ENCODE peak calls at places on chromosomes 3 and 15, in nine cellular contexts. D is upper lobe of right lung; B is CD8-positive, alpha-beta memory T cell; C is adrenal gland; T is heart right ventricle; H is pancreas; R is cardiac muscle cell; E is ovary; G is heart left ventricle. M is an unnamed sample. For H3K4me1, H3K9me3 and H3K36me3, the result is how much of the 10 kb centered on the place peaks cover.

GRCh38 chr3:195096053-195096452 is 174.9 kb downstream of the XXYLT1 start:
- DNase-seq in D (peak), B (peak), C (no peak), T (no peak), H (no peak), R (no peak), E (no peak), G (no peak), M (peak)

GRCh38 chr15:97909291-97909891 is 51.1 kb upstream of the ARRDC4 start:
- DNase-seq in D (peak), B (no peak), C (peak), T (peak), H (peak), R (peak), E (peak), G (no peak), M (peak)

GRCh38 chr3:187719628-187720336 is 17.4 kb upstream of the RTP2 start:
- DNase-seq in D (no peak), B (no peak), C (no peak), T (no peak), H (peak), R (peak), E (no peak), G (no peak), M (no peak)

GRCh38 chr15:29331071-29331470 is 61.4 kb upstream of the NSMCE3 start:
- DNase-seq in D (no peak), B (no peak), C (no peak), T (no peak), H (no peak), R (no peak), E (no peak), G (no peak), M (no peak)

GRCh38 chr3:53286727-53287412 is 31.0 kb upstream of the TKT start:
- DNase-seq in D (no peak), B (no peak), C (peak), T (no peak), H (no peak), R (peak), E (no peak), G (no peak), M (no peak)

GRCh38 chr15:26661727-26662126 is 111.1 kb downstream of the GABRB3 start:
- DNase-seq in D (no peak), B (no peak), C (no peak), T (no peak), H (no peak), R (no peak), E (no peak), G (no peak), M (no peak)

GRCh38 chr15:69014454-69014853 is at the start of gene NOX5:
- DNase-seq in D (no peak), B (no peak), C (no peak), T (no peak), H (no peak), R (no peak), E (no peak), G (no peak), M (no peak)

GRCh38 chr3:17141699-17142098 is 256.9 kb downstream of the PLCL2 start:
- DNase-seq in D (no peak), B (no peak), C (no peak), T (no peak), H (no peak), R (no peak), E (no peak), G (no peak), M (peak)

GRCh38 chr15:40088929-40089755 is 19.5 kb downstream of the BMF start:
- DNase-seq in D (peak), B (no peak), C (no peak), T (no peak), H (no peak), R (peak), E (peak), G (no peak), M (no peak)

GRCh38 chr15:27271258-27271657 is 300.3 kb downstream of the GABRG3 start:
- DNase-seq in D (no peak), B (no peak), C (no peak), T (no peak), H (no peak), R (no peak), E (no peak), G (no peak), M (no peak)

GRCh38 chr15:66293085-66293418 is 316 bp upstream of the DIS3L start:
- DNase-seq in D (no peak), B (no peak), C (no peak), T (no peak), H (no peak), R (no peak), E (no peak), G (no peak), M (no peak)

GRCh38 chr15:27486036-27486435 is 515.1 kb downstream of the GABRG3 start:
- DNase-seq in D (no peak), B (no peak), C (no peak), T (no peak), H (no peak), R (no peak), E (no peak), G (no peak), M (no peak)

GRCh38 chr3:143068059-143068458 is 51.5 kb upstream of the CHST2 start:
- DNase-seq in D (no peak), B (no peak), C (no peak), T (no peak), H (no peak), R (no peak), E (no peak), G (no peak), M (no peak)

GRCh38 chr3:141812091-141812490 is 48.9 kb downstream of the GRK7 start:
- DNase-seq in D (no peak), B (no peak), C (no peak), T (no peak), H (no peak), R (no peak), E (no peak), G (no peak), M (no peak)

GRCh38 chr3:139120336-139120971 is 75.8 kb upstream of the PRR23C start:
- DNase-seq in D (no peak), B (no peak), C (no peak), T (no peak), H (no peak), R (peak), E (no peak), G (no peak), M (no peak)

GRCh38 chr3:24389108-24390090 is 105.3 kb downstream of the THRB start:
- DNase-seq in D (no peak), B (no peak), C (no peak), T (no peak), H (no peak), R (no peak), E (no peak), G (no peak), M (no peak)

GRCh38 chr3:42535981-42536784 is 33.7 kb downstream of the VIPR1 start:
- DNase-seq in D (no peak), B (peak), C (peak), T (peak), H (no peak), R (peak), E (no peak), G (no peak), M (no peak)

GRCh38 chr15:69551391-69552056 is 98.9 kb downstream of the RPLP1 start:
- DNase-seq in D (no peak), B (no peak), C (no peak), T (no peak), H (no peak), R (no peak), E (no peak), G (no peak), M (no peak)

GRCh38 chr3:56851966-56852884 is 50.5 kb upstream of the ARHGEF3 start:
- DNase-seq in D (no peak), B (no peak), C (peak), T (no peak), H (no peak), R (peak), E (no peak), G (no peak), M (peak)

GRCh38 chr15:78726870-78727551 is 84.3 kb downstream of the ADAMTS7 start:
- DNase-seq in D (no peak), B (no peak), C (peak), T (no peak), H (no peak), R (no peak), E (no peak), G (no peak), M (peak)

GRCh38 chr15:90343391-90343790 is 8.7 kb upstream of the ZNF774 start:
- DNase-seq in D (no peak), B (no peak), C (no peak), T (no peak), H (no peak), R (peak), E (no peak), G (no peak), M (no peak)

GRCh38 chr3:192869131-192870027 is 48.3 kb downstream of the MB21D2 start:
- DNase-seq in D (no peak), B (no peak), C (peak), T (peak), H (no peak), R (peak), E (no peak), G (no peak), M (no peak)

DNA sequence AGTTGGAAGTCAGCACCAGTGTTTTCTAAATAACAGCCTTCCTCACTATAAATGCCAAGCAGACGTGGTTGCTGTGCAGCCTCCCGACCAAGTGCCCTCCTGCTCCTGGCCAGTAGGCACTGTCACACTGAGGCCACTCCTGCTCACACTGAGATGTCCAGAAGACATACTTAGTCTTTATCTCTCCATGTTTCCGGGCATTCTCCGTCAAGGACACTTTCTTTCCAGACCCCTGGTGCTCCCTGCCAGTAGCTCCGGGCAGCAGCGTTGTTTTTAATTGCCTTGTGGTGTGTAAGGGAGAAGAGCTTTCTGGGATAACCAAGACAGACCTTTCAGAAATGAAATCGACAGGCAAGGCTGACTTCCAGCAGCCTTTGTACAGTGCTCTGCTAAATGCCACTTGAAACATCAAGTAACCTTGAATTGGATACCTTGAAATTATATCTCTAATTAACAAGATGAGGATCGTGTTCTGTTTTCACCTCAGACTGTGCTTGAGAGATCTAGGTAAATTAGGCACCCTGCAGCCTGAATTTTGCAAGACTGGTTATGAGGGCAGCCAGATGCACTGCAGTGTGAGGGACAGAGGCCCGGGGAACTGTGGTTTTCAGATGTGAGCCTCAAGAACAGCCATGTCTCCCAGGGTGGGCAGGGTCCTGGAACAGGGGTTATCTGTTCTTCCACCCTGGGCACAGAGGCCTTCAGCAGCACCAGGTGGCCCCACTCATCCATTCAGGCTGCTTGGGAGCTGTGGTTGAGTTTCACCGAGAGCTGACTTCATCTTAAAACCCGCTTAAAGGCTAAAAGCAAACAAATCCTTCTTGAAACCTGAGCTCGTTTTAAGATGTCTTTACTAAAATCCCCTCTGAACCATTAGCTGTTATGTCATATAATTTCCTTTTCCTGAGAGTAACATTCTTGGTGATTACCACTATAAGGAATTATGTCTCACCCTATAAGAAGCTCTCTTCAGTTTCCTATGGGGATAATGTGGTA is 105.6 kb upstream of the IL12A start:
- DNase-seq in D (no peak), B (no peak), C (peak), T (no peak), H (no peak), R (peak), E (no peak), G (no peak), M (no peak)
- H3K4me1 ChIP-seq in D (under half), B (under half), C (under half), T (under half), H (under half), R (under half), E (under half), G (half or more), M (under half)

DNA sequence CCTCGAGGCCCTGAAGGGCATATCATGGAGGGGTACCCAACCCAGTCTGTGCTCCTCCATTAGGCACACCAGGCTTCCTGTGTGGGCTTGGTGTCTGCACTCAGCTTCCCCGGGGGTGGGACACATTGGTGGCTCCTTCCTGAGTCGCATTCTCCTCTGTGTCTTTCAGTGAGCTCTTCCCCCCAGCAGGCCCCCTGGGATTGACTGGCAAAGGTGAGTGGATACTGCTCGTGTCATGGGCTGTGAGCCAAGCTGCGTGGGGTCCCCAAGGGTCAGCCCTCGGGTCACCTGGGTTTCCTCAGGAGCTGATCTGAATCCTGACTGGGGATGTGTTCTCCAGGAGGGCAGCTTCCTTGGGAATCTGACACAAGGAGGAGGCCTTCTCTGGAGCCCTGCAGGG is 231.0 kb downstream of the SNRPN start:
- DNase-seq in D (peak), B (peak), C (no peak), T (no peak), H (peak), R (no peak), E (peak), G (peak), M (peak)
- H3K9me3 ChIP-seq in D (under half), B (under half), C (under half), T (under half), H (under half), R (under half), E (under half), G (under half), M (half or more)

GRCh38 chr15:34246276-34247010 is 21.6 kb downstream of the EMC4 start:
- DNase-seq in D (no peak), B (no peak), C (peak), T (no peak), H (no peak), R (no peak), E (no peak), G (no peak), M (no peak)

GRCh38 chr15:34239151-34239761 is 14.4 kb downstream of the EMC4 start:
- DNase-seq in D (no peak), B (no peak), C (peak), T (no peak), H (no peak), R (peak), E (no peak), G (no peak), M (peak)

GRCh38 chr15:34241376-34242350 is 16.8 kb downstream of the EMC4 start:
- DNase-seq in D (no peak), B (peak), C (peak), T (no peak), H (no peak), R (peak), E (no peak), G (no peak), M (no peak)

GRCh38 chr15:34240537-34240936 is 15.7 kb downstream of the EMC4 start:
- DNase-seq in D (no peak), B (no peak), C (no peak), T (no peak), H (no peak), R (no peak), E (no peak), G (no peak), M (no peak)

DNA sequence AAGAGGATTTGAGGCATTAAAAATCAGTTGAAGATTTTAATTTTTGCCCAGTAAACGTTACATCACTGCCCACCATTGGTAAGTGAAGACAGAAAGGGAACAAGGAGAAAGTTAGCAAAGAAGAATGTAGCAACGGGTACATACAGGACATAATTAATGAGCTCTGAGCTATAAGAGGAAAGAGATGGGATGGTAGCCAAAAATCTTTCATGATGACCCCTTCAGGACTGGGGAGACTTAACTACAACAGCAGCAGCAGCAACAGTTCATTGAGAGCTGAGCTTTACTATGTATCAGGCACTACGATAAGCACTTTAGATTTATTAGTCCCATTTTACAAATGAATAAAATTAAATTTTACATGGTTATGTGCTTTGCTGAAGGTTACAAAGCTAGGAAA is 18.4 kb downstream of the EMC4 start:
- DNase-seq in D (no peak), B (no peak), C (no peak), T (no peak), H (no peak), R (no peak), E (no peak), G (no peak), M (no peak)
- H3K36me3 ChIP-seq in D (half or more), B (under half), C (under half), T (under half), H (under half), R (half or more), E (under half), G (under half), M (under half)

GRCh38 chr3:197236362-197236761 is 62.0 kb downstream of the DLG1 start:
- DNase-seq in D (no peak), B (no peak), C (no peak), T (no peak), H (no peak), R (no peak), E (no peak), G (no peak), M (no peak)

GRCh38 chr3:197238842-197239241 is 59.6 kb downstream of the DLG1 start:
- DNase-seq in D (no peak), B (no peak), C (no peak), T (no peak), H (no peak), R (no peak), E (no peak), G (no peak), M (no peak)

GRCh38 chr3:197234947-197235914 is 63.2 kb downstream of the DLG1 start:
- DNase-seq in D (no peak), B (no peak), C (peak), T (no peak), H (no peak), R (no peak), E (no peak), G (no peak), M (no peak)

GRCh38 chr3:197239857-197240256 is 58.6 kb downstream of the DLG1 start:
- DNase-seq in D (no peak), B (no peak), C (no peak), T (no peak), H (no peak), R (peak), E (no peak), G (no peak), M (no peak)

DNA sequence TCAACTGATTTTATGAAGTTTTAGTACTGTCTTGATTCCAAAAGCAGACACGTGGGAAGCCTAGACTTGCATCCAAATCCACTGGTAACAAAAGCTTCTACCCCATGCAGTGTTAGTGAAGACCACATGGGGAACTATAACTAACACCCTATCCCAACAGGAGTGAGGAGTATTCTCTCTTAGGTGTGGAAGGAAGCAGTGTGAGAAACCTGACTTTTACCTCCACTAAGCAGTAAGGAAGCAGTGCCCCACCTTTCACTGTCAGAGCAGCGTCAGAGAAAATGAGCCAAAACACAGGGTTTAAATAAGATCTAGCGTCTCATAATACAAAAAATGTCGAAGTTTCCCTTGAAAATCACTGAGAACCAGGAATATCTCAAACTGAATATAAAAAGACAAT is 60.5 kb downstream of the DLG1 start:
- DNase-seq in D (no peak), B (no peak), C (no peak), T (no peak), H (no peak), R (no peak), E (no peak), G (no peak), M (no peak)
- H3K4me1 ChIP-seq in D (under half), B (under half), C (under half), T (under half), H (under half), R (under half), E (under half), G (under half), M (under half)

DNA sequence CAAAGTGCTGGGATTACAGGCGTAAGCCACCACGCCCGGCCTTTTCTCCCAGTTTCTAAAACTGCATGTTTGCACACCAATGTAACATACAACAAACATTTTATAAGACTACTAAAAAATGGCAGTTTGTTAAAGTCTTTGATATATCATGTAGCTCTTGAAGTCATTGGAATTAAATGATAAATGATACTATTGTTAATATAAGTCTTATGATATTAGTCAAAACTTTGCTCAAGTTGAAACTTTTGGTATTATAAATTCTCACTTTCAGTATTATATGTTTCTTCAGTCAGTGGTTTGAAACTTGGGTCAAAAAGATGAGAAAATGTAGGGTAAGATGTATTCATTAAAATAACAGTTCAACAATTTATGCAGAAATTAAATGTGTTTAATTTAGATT is 117.6 kb upstream of the TBL1XR1 start:
- DNase-seq in D (no peak), B (no peak), C (no peak), T (no peak), H (no peak), R (no peak), E (no peak), G (no peak), M (no peak)
- H3K9me3 ChIP-seq in D (under half), B (under half), C (under half), T (under half), H (under half), R (under half), E (under half), G (under half), M (under half)

M was measured in RWPE2.